ENCODE peak calls at places on chromosomes 5 and 9, in ten cellular contexts. S, D, Q, H, K, M, G, T, A and Z are unnamed samples.

GRCh38 chr9:99112750-99113417 is 8.0 kb downstream of the TGFBR1 start:
- DNase-seq in S (no peak), D (no peak), Q (peak; percentile 71), H (no peak), K (no peak), M (no peak), G (no peak), T (no peak), A (no peak), Z (peak; percentile 47)

GRCh38 chr9:21414220-21414940 is 5.5 kb downstream of the IFNA8 start:
- DNase-seq in S (no peak), D (peak; percentile 53), Q (no peak), H (no peak), K (no peak), M (no peak), G (no peak), T (no peak), A (no peak), Z (no peak)

GRCh38 chr5:133565993-133566392 is 46.3 kb downstream of the FSTL4 start:
- DNase-seq in S (no peak), D (peak; percentile 21), Q (no peak), H (peak; percentile 9), K (no peak), M (no peak), G (peak; percentile 12), T (peak; percentile 22), A (no peak), Z (no peak)

GRCh38 chr9:99185904-99186303 is 35.8 kb downstream of the ALG2 start:
- DNase-seq in S (no peak), D (no peak), Q (no peak), H (no peak), K (no peak), M (no peak), G (no peak), T (no peak), A (no peak), Z (no peak)

GRCh38 chr9:68690088-68690487 is 15.0 kb upstream of the PIP5K1B start:
- DNase-seq in S (no peak), D (peak; percentile 73), Q (no peak), H (no peak), K (no peak), M (no peak), G (peak; percentile 94), T (peak; percentile 28), A (no peak), Z (no peak)

GRCh38 chr9:127661342-127661741 is 45.4 kb upstream of the CFAP157 start:
- DNase-seq in S (no peak), D (no peak), Q (no peak), H (no peak), K (peak; percentile 41), M (no peak), G (peak; percentile 38), T (no peak), A (no peak), Z (no peak)

GRCh38 chr5:39209924-39210323 is 9.4 kb downstream of the FYB1 start:
- DNase-seq in S (no peak), D (no peak), Q (peak; percentile 86), H (no peak), K (no peak), M (no peak), G (no peak), T (no peak), A (no peak), Z (peak; percentile 94)

GRCh38 chr5:50995285-50995942 is 329.0 kb downstream of the PARP8 start:
- DNase-seq in S (no peak), D (no peak), Q (no peak), H (no peak), K (no peak), M (no peak), G (peak; percentile 13), T (no peak), A (no peak), Z (no peak)

GRCh38 chr5:108919591-108920326 is 172.1 kb downstream of the FER start:
- DNase-seq in S (no peak), D (no peak), Q (no peak), H (no peak), K (no peak), M (no peak), G (no peak), T (no peak), A (no peak), Z (no peak)

GRCh38 chr9:118522093-118523028 is 818.2 kb downstream of the TLR4 start:
- DNase-seq in S (no peak), D (peak; percentile 67), Q (no peak), H (peak; percentile 74), K (peak; percentile 46), M (peak; percentile 34), G (peak; percentile 76), T (peak; percentile 61), A (peak; percentile 7), Z (no peak)

GRCh38 chr5:16160706-16161105 is 18.9 kb downstream of the MARCHF11 start:
- DNase-seq in S (peak; percentile 1), D (peak; percentile 72), Q (no peak), H (peak; percentile 71), K (peak; percentile 82), M (peak; percentile 2), G (peak; percentile 91), T (peak; percentile 60), A (peak; percentile 22), Z (no peak)

GRCh38 chr9:36486454-36486932 is 86.2 kb upstream of the MELK start:
- DNase-seq in S (no peak), D (no peak), Q (peak; percentile 18), H (peak; percentile 17), K (no peak), M (no peak), G (no peak), T (peak; percentile 47), A (no peak), Z (no peak)

GRCh38 chr5:62731011-62731410 is 152.4 kb downstream of the LRRC70 start:
- DNase-seq in S (no peak), D (no peak), Q (no peak), H (no peak), K (no peak), M (no peak), G (no peak), T (no peak), A (no peak), Z (no peak)

GRCh38 chr5:123429993-123430392 is 6.8 kb upstream of the CEP120 start:
- DNase-seq in S (no peak), D (peak; percentile 78), Q (no peak), H (peak; percentile 92), K (no peak), M (no peak), G (no peak), T (peak; percentile 91), A (peak; percentile 69), Z (no peak)

GRCh38 chr5:151224372-151224771 is 480 bp upstream of the CCDC69 start:
- DNase-seq in S (no peak), D (no peak), Q (no peak), H (no peak), K (no peak), M (no peak), G (no peak), T (no peak), A (no peak), Z (no peak)

GRCh38 chr5:17828709-17829108 is 194.4 kb downstream of the TAF11L14 start:
- DNase-seq in S (no peak), D (no peak), Q (no peak), H (no peak), K (no peak), M (no peak), G (no peak), T (no peak), A (no peak), Z (no peak)

GRCh38 chr9:124567362-124567761 is 60.2 kb upstream of the NR5A1 start:
- DNase-seq in S (no peak), D (no peak), Q (no peak), H (no peak), K (no peak), M (no peak), G (no peak), T (no peak), A (no peak), Z (no peak)

GRCh38 chr9:17600962-17601593 is 22.2 kb downstream of the SH3GL2 start:
- DNase-seq in S (no peak), D (peak; percentile 59), Q (no peak), H (no peak), K (no peak), M (no peak), G (no peak), T (peak; percentile 78), A (no peak), Z (no peak)

GRCh38 chr5:97388794-97389193 is 205.7 kb upstream of the RIOK2 start:
- DNase-seq in S (no peak), D (no peak), Q (no peak), H (no peak), K (no peak), M (no peak), G (no peak), T (no peak), A (no peak), Z (no peak)

GRCh38 chr9:134843740-134844139 is 36.9 kb upstream of the FCN2 start:
- DNase-seq in S (no peak), D (no peak), Q (no peak), H (no peak), K (no peak), M (no peak), G (no peak), T (no peak), A (no peak), Z (no peak)

GRCh38 chr5:133480366-133480765 is 132.0 kb downstream of the FSTL4 start:
- DNase-seq in S (no peak), D (no peak), Q (no peak), H (no peak), K (no peak), M (no peak), G (no peak), T (no peak), A (no peak), Z (no peak)

GRCh38 chr9:77996696-77997095 is 34.9 kb downstream of the GNAQ start:
- DNase-seq in S (no peak), D (no peak), Q (no peak), H (no peak), K (no peak), M (no peak), G (no peak), T (no peak), A (no peak), Z (no peak)

GRCh38 chr5:134552301-134552700 is 26.8 kb downstream of the JADE2 start:
- DNase-seq in S (no peak), D (peak; percentile 67), Q (no peak), H (peak; percentile 94), K (no peak), M (no peak), G (no peak), T (peak; percentile 83), A (peak; percentile 80), Z (no peak)

GRCh38 chr5:68230285-68230684 is 14.7 kb downstream of the PIK3R1 start:
- DNase-seq in S (no peak), D (no peak), Q (no peak), H (no peak), K (no peak), M (no peak), G (peak; percentile 56), T (no peak), A (no peak), Z (no peak)

GRCh38 chr5:87110721-87111120 is 157.0 kb upstream of the RASA1 start:
- DNase-seq in S (no peak), D (no peak), Q (no peak), H (no peak), K (no peak), M (no peak), G (no peak), T (no peak), A (no peak), Z (no peak)